ENCODE peak calls at places on chromosome 10, in four cellular contexts. N, X, W and P are unnamed samples.

GRCh38 chr10:109727436-109727835 is 195.9 kb downstream of the XPNPEP1 start:
- DNase-seq in N (no peak), X (no peak), W (no peak), P (no peak)

GRCh38 chr10:78605800-78606350 is 462.9 kb upstream of the ZMIZ1 start:
- DNase-seq in N (no peak), X (no peak), W (no peak), P (no peak)

GRCh38 chr10:33453081-33453850 is 118.8 kb upstream of the NRP1 start:
- DNase-seq in N (no peak), X (no peak), W (no peak), P (no peak)

GRCh38 chr10:8045728-8046494 is 8.6 kb upstream of the GATA3 start:
- DNase-seq in N (no peak), X (no peak), W (no peak), P (no peak)

GRCh38 chr10:127398140-127398966 is 150.8 kb upstream of the NPS start:
- DNase-seq in N (no peak), X (no peak), W (no peak), P (no peak)

GRCh38 chr10:77157248-77158019 is 480.2 kb downstream of the KCNMA1 start:
- DNase-seq in N (no peak), X (no peak), W (no peak), P (no peak)

GRCh38 chr10:80186364-80187012 is 18.8 kb downstream of the ANXA11 start:
- DNase-seq in N (no peak), X (no peak), W (no peak), P (peak)

GRCh38 chr10:84563355-84563754 is 235.0 kb downstream of the CCSER2 start:
- DNase-seq in N (no peak), X (no peak), W (no peak), P (no peak)

GRCh38 chr10:44944354-44944753 is 15.2 kb upstream of the RASSF4 start:
- DNase-seq in N (no peak), X (no peak), W (no peak), P (no peak)

GRCh38 chr10:27158421-27158820 is 3.3 kb downstream of the MASTL start:
- DNase-seq in N (no peak), X (no peak), W (no peak), P (no peak)

GRCh38 chr10:72567421-72567820 is 58.5 kb downstream of the MICU1 start:
- DNase-seq in N (no peak), X (no peak), W (no peak), P (no peak)

GRCh38 chr10:78337646-78338391 is 304.2 kb downstream of the RPS24 start:
- DNase-seq in N (no peak), X (no peak), W (no peak), P (no peak)

GRCh38 chr10:129949411-129950335 is 14.4 kb downstream of the EBF3 start:
- DNase-seq in N (no peak), X (no peak), W (no peak), P (no peak)

GRCh38 chr10:124604214-124605000 is 139.8 kb downstream of the FAM53B start:
- DNase-seq in N (no peak), X (no peak), W (no peak), P (no peak)

GRCh38 chr10:69389827-69390490 is 26.8 kb downstream of the TACR2 start:
- DNase-seq in N (peak), X (no peak), W (no peak), P (peak)

GRCh38 chr10:59903871-59904270 is 2.5 kb downstream of the CCDC6 start:
- DNase-seq in N (no peak), X (no peak), W (no peak), P (no peak)

GRCh38 chr10:111076682-111077661 is at the start of gene ADRA2A:
- DNase-seq in N (peak), X (no peak), W (no peak), P (peak)

GRCh38 chr10:27413831-27414348 is 90.2 kb upstream of the RAB18 start:
- DNase-seq in N (no peak), X (no peak), W (no peak), P (no peak)

GRCh38 chr10:78852856-78853255 is 215.9 kb upstream of the ZMIZ1 start:
- DNase-seq in N (no peak), X (no peak), W (no peak), P (no peak)

GRCh38 chr10:95279042-95279820 is 11.6 kb downstream of the PDLIM1 start:
- DNase-seq in N (no peak), X (no peak), W (no peak), P (no peak)

GRCh38 chr10:113441220-113441619 is 111.6 kb upstream of the HABP2 start:
- DNase-seq in N (no peak), X (no peak), W (no peak), P (no peak)

GRCh38 chr10:58531084-58531695 is 18.5 kb downstream of the BICC1 start:
- DNase-seq in N (peak), X (no peak), W (no peak), P (peak)

GRCh38 chr10:77418211-77418640 is 219.4 kb downstream of the KCNMA1 start:
- DNase-seq in N (no peak), X (no peak), W (no peak), P (no peak)